ENCODE peak calls at places on chromosomes 6 and 20, in ten cellular contexts. E is DND-41, Z is PC-9, J is IMR-90, Y is GM23338, K is hepatocyte, C is H9, H is PC-3, B is SK-N-SH, U is fibroblast of lung. Q is an unnamed sample.

GRCh38 chr6:64014581-64014980 is 379.0 kb downstream of the PHF3 start:
- DNase-seq in E (no peak), Z (no peak), J (no peak), Y (no peak), K (no peak), C (no peak), H (no peak), B (no peak), U (no peak), Q (no peak)

GRCh38 chr6:122839477-122839876 is 50.4 kb downstream of the SMPDL3A start:
- DNase-seq in E (peak), Z (peak), J (peak), Y (peak), K (peak), C (peak), H (peak), B (peak), U (peak), Q (peak)

GRCh38 chr6:54111341-54111740 is at the start of gene MLIP:
- DNase-seq in E (no peak), Z (no peak), J (no peak), Y (no peak), K (no peak), C (no peak), H (no peak), B (no peak), U (no peak), Q (no peak)

GRCh38 chr6:108795122-108795521 is 53.1 kb upstream of the ARMC2 start:
- DNase-seq in E (no peak), Z (no peak), J (no peak), Y (no peak), K (no peak), C (no peak), H (no peak), B (no peak), U (no peak), Q (peak)

GRCh38 chr6:6646384-6646783 is 57.9 kb downstream of the LY86 start:
- DNase-seq in E (no peak), Z (no peak), J (no peak), Y (no peak), K (no peak), C (no peak), H (no peak), B (no peak), U (no peak), Q (no peak)

GRCh38 chr6:300494-301198 is 8.4 kb downstream of the DUSP22 start:
- DNase-seq in E (no peak), Z (no peak), J (no peak), Y (no peak), K (no peak), C (no peak), H (no peak), B (no peak), U (no peak), Q (no peak)

GRCh38 chr20:38098952-38099351 is 65.4 kb downstream of the RPRD1B start:
- DNase-seq in E (no peak), Z (no peak), J (no peak), Y (no peak), K (no peak), C (no peak), H (no peak), B (no peak), U (no peak), Q (no peak)

GRCh38 chr6:117602151-117602898 is at the start of gene GOPC:
- DNase-seq in E (peak), Z (peak), J (peak), Y (peak), K (peak), C (peak), H (peak), B (peak), U (peak), Q (peak)

GRCh38 chr6:149334682-149335160 is 17.2 kb downstream of the TAB2 start:
- DNase-seq in E (no peak), Z (peak), J (peak), Y (peak), K (peak), C (no peak), H (peak), B (no peak), U (peak), Q (peak)

GRCh38 chr6:91697010-91697694 is 1110.3 kb upstream of the MAP3K7 start:
- DNase-seq in E (no peak), Z (no peak), J (no peak), Y (no peak), K (peak), C (no peak), H (peak), B (no peak), U (no peak), Q (no peak)

GRCh38 chr6:170306324-170307079 is at the start of gene FAM120B:
- DNase-seq in E (peak), Z (peak), J (peak), Y (peak), K (peak), C (peak), H (peak), B (peak), U (peak), Q (peak)
- TF ChIP-seq CTCF in E (no peak), Z (no peak), J (no peak), Y (no peak), K (no peak), C (no peak), H (no peak), B (no peak), U (no peak), Q (no peak)

GRCh38 chr6:166354965-166355364 is 12.6 kb upstream of the SFT2D1 start:
- DNase-seq in E (no peak), Z (no peak), J (no peak), Y (no peak), K (no peak), C (no peak), H (no peak), B (no peak), U (no peak), Q (no peak)

GRCh38 chr6:166348305-166348949 is 6.1 kb upstream of the SFT2D1 start:
- DNase-seq in E (no peak), Z (no peak), J (no peak), Y (no peak), K (no peak), C (no peak), H (no peak), B (no peak), U (no peak), Q (no peak)

GRCh38 chr6:166353507-166353906 is 11.2 kb upstream of the SFT2D1 start:
- DNase-seq in E (no peak), Z (no peak), J (no peak), Y (no peak), K (no peak), C (no peak), H (no peak), B (no peak), U (no peak), Q (no peak)

GRCh38 chr6:166354143-166354542 is 11.8 kb upstream of the SFT2D1 start:
- DNase-seq in E (no peak), Z (no peak), J (no peak), Y (no peak), K (no peak), C (no peak), H (no peak), B (no peak), U (no peak), Q (no peak)

GRCh38 chr6:166351715-166352285 is 9.5 kb upstream of the SFT2D1 start:
- DNase-seq in E (no peak), Z (no peak), J (no peak), Y (peak), K (peak), C (no peak), H (peak), B (no peak), U (peak), Q (no peak)
- H2AFZ ChIP-seq in E (no peak), Z (no peak), J (no peak), Y (no peak), K (no peak), C (no peak), H (peak), B (no peak), U (no peak), Q (peak)

GRCh38 chr6:110873981-110874879 is at the start of gene AMD1:
- DNase-seq in E (peak), Z (peak), J (peak), Y (peak), K (peak), C (peak), H (peak), B (peak), U (peak), Q (peak)
- H3K27ac ChIP-seq in E (peak), Z (peak), J (peak), Y (peak), K (peak), C (peak), H (peak), B (peak), U (peak), Q (peak)

DNA sequence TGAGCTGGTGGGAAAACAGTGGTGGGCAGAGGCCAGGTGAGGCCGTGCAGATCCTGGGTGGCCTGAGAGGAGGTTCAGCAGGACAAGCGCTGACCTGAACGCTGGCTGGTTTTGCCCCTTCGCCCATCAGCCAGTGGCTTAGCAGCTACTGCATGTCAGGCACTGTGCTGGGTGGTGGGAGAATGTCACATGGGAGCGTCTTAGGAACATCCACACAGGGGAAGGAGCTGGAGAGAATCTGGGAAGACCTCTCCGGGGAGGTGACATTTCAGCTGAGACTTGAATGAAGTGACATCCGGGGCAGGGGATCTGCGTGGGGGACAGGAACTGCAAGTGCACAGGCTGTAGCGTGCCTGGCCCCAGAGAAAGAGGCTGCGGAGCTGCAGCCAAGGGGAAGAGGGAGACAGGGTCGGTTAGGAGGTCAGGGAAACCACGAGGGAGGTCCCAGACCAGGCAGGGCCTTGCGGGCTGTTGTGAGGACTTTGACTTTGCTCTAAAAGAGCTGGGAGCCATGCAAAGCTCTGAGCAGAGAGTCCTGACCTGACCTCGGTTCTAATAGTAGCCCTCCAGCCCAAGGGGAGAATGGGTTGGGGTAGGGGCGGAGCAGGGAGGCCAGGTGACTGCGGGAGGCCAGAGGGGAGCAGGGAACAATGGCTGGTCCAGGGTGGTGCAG is 156.8 kb upstream of the PTPN1 start:
- DNase-seq in E (no peak), Z (no peak), J (no peak), Y (no peak), K (no peak), C (no peak), H (no peak), B (no peak), U (no peak), Q (no peak)
- TF ChIP-seq CTCF in E (no peak), Z (no peak), J (no peak), Y (no peak), K (no peak), C (no peak), H (no peak), B (no peak), U (no peak), Q (no peak)

GRCh38 chr6:15674690-15675386 is 12.0 kb upstream of the DTNBP1 start:
- DNase-seq in E (no peak), Z (no peak), J (no peak), Y (peak), K (no peak), C (peak), H (no peak), B (peak), U (no peak), Q (no peak)
- H2AFZ ChIP-seq in E (no peak), Z (no peak), J (no peak), Y (peak), K (no peak), C (no peak), H (no peak), B (no peak), U (no peak), Q (no peak)

GRCh38 chr6:36608788-36609563 is 14.8 kb downstream of the SRSF3 start:
- DNase-seq in E (no peak), Z (no peak), J (no peak), Y (no peak), K (peak), C (no peak), H (no peak), B (no peak), U (no peak), Q (no peak)

GRCh38 chr6:36607782-36608386 is 13.7 kb downstream of the SRSF3 start:
- DNase-seq in E (no peak), Z (no peak), J (no peak), Y (no peak), K (no peak), C (no peak), H (no peak), B (no peak), U (no peak), Q (no peak)

GRCh38 chr6:36610576-36611336 is 16.6 kb downstream of the SRSF3 start:
- DNase-seq in E (no peak), Z (no peak), J (no peak), Y (no peak), K (no peak), C (no peak), H (no peak), B (no peak), U (peak), Q (peak)

GRCh38 chr6:36610041-36610440 is 15.9 kb downstream of the SRSF3 start:
- DNase-seq in E (no peak), Z (no peak), J (no peak), Y (no peak), K (no peak), C (no peak), H (no peak), B (no peak), U (no peak), Q (no peak)

GRCh38 chr6:36609582-36609981 is 15.4 kb downstream of the SRSF3 start:
- DNase-seq in E (no peak), Z (no peak), J (no peak), Y (no peak), K (no peak), C (no peak), H (no peak), B (no peak), U (no peak), Q (no peak)
- H3K27ac ChIP-seq in E (no peak), Z (peak), J (no peak), Y (peak), K (no peak), C (no peak), H (no peak), B (peak), U (no peak), Q (no peak)

GRCh38 chr6:139927236-139927635 is 552.8 kb upstream of the CITED2 start:
- DNase-seq in E (no peak), Z (no peak), J (peak), Y (peak), K (no peak), C (no peak), H (peak), B (no peak), U (peak), Q (peak)
- TF ChIP-seq CTCF in E (no peak), Z (no peak), J (peak), Y (peak), K (peak), C (peak), H (peak), B (peak), U (peak), Q (peak)

Q was measured in osteoblast.